ENCODE peak calls at places on chromosomes 4 and X, in six cellular contexts. P is endothelial cell; S is naive thymus-derived CD8-positive, alpha-beta T cell; N is ACHN; M is stimulated activated CD8-positive, alpha-beta memory T cell treated with anti-CD3 and anti-CD28 coated beads, Interleukin-2, amount 100 ng/mL, for 1 hour; U is EH. Q is an unnamed sample.

GRCh38 chr4:15488658-15489470 is 19.2 kb downstream of the CC2D2A start:
- DNase-seq in N (no peak), U (peak; percentile 92), M (no peak), P (no peak), S (no peak), Q (no peak)

GRCh38 chr4:86181585-86181984 is 178.3 kb downstream of the MAPK10 start:
- DNase-seq in S (no peak), P (no peak), N (peak; percentile 2), M (no peak), U (peak; percentile 29), Q (no peak)

GRCh38 chr4:30719363-30720020 is 677 bp upstream of the PCDH7 start:
- DNase-seq in P (peak; percentile 58), U (peak; percentile 59), N (peak; percentile 51), S (no peak), M (no peak), Q (no peak)

GRCh38 chr4:163121689-163122088 is 45.0 kb downstream of the NAF1 start:
- DNase-seq in P (no peak), S (no peak), U (no peak), N (no peak), M (no peak), Q (no peak)

GRCh38 chrX:150198776-150199175 is 164.3 kb upstream of the MAMLD1 start:
- DNase-seq in S (no peak), N (no peak), M (no peak), U (peak; percentile 72), P (no peak), Q (no peak)

GRCh38 chrX:100410901-100411801 is 1.1 kb upstream of the PCDH19 start:
- DNase-seq in U (no peak), M (no peak), S (no peak), N (no peak), P (no peak), Q (peak; percentile 11)

GRCh38 chr4:184805462-184806245 is 20.1 kb downstream of the ACSL1 start:
- DNase-seq in U (no peak), S (no peak), P (no peak), N (peak; percentile 76), M (no peak), Q (no peak)

GRCh38 chr4:139555705-139556070 is 331 bp downstream of the SETD7 start:
- DNase-seq in U (peak; percentile 48), N (peak; percentile 34), M (no peak), S (no peak), P (no peak), Q (no peak)

GRCh38 chrX:128816919-128817318 is 706.4 kb downstream of the SMARCA1 start:
- DNase-seq in P (peak; percentile 8), S (no peak), U (no peak), M (no peak), N (peak; percentile 6), Q (no peak)

GRCh38 chr4:48831532-48832015 is 686 bp downstream of the OCIAD1 start:
- DNase-seq in S (no peak), U (peak; percentile 26), P (no peak), N (peak; percentile 17), M (no peak), Q (no peak)

Q was measured in activated gamma-delta T cell.